ENCODE peak calls at places on chromosomes 1 and 21, in ten cellular contexts. A, Y, P, N, I, K, M, O, U and C are unnamed samples.
A peak's percentile ranks its signal among the peaks of the same experiment; 100 is the strongest.

GRCh38 chr1:155179107-155180031 is 5.7 kb downstream of the TRIM46 start:
- DNase-seq in Y (peak; percentile 49), M (no peak), N (no peak), K (no peak), U (no peak), P (no peak), O (no peak), I (no peak), A (no peak), C (no peak)

GRCh38 chr1:81126989-81127571 is 673.7 kb upstream of the ADGRL2 start:
- DNase-seq in U (no peak), I (no peak), N (no peak), P (no peak), M (no peak), O (peak; percentile 22), A (no peak), Y (no peak), K (no peak), C (no peak)

GRCh38 chr1:205294914-205295310 is 26.6 kb downstream of the NUAK2 start:
- DNase-seq in A (no peak), M (no peak), I (no peak), Y (no peak), N (no peak), U (no peak), O (no peak), K (no peak), P (no peak), C (no peak)

GRCh38 chr1:173162601-173163000 is 44.5 kb downstream of the TNFSF4 start:
- DNase-seq in P (no peak), U (no peak), M (no peak), K (no peak), O (no peak), I (no peak), N (no peak), A (no peak), Y (no peak), C (no peak)

GRCh38 chr1:92989936-92990582 is 28.8 kb upstream of the DIPK1A start:
- DNase-seq in P (no peak), N (no peak), Y (no peak), K (no peak), A (no peak), I (no peak), U (no peak), M (no peak), O (no peak), C (no peak)

GRCh38 chr1:217139513-217139912 is 416.3 kb upstream of the ESRRG start:
- DNase-seq in M (no peak), K (no peak), Y (no peak), U (no peak), N (no peak), I (no peak), A (peak; percentile 14), O (no peak), P (peak; percentile 50), C (no peak)

GRCh38 chr1:28193701-28194161 is 17.2 kb upstream of the PTAFR start:
- DNase-seq in P (peak; percentile 44), N (no peak), K (no peak), Y (no peak), I (no peak), M (no peak), O (no peak), U (no peak), A (no peak), C (peak; percentile 61)

GRCh38 chr1:106817626-106818025 is 238.8 kb upstream of the PRMT6 start:
- DNase-seq in P (no peak), U (no peak), O (no peak), K (no peak), Y (no peak), A (peak; percentile 12), M (no peak), N (no peak), I (no peak), C (no peak)

GRCh38 chr21:45457832-45458172 is 52.8 kb downstream of the COL18A1 start:
- DNase-seq in P (no peak), N (no peak), K (no peak), O (no peak), U (no peak), I (no peak), A (no peak), Y (no peak), M (no peak), C (no peak)

GRCh38 chr1:205791568-205792180 is 16.4 kb upstream of the RAB29 start:
- DNase-seq in A (peak; percentile 82), P (peak; percentile 70), I (peak; percentile 64), K (peak; percentile 65), U (peak; percentile 62), O (no peak), Y (peak; percentile 72), N (no peak), M (no peak), C (peak; percentile 81)

GRCh38 chr1:8263806-8264205 is 54.1 kb upstream of the SLC45A1 start:
- DNase-seq in P (no peak), Y (no peak), A (no peak), U (no peak), N (no peak), M (no peak), K (no peak), I (no peak), O (no peak), C (no peak)

GRCh38 chr21:38171723-38172344 is 85.0 kb upstream of the KCNJ15 start:
- DNase-seq in U (peak; percentile 41), A (no peak), Y (no peak), N (no peak), M (no peak), K (no peak), I (no peak), P (peak; percentile 60), O (peak; percentile 67), C (peak; percentile 35)

GRCh38 chr1:171217658-171218443 is 30.4 kb upstream of the FMO1 start:
- DNase-seq in M (no peak), Y (no peak), A (no peak), N (no peak), U (no peak), K (no peak), P (no peak), I (no peak), O (no peak), C (no peak)

GRCh38 chr1:152459596-152460528 is 45.8 kb upstream of the CRNN start:
- DNase-seq in N (no peak), O (peak; percentile 18), M (no peak), Y (peak; percentile 72), K (peak; percentile 81), P (peak; percentile 47), A (peak; percentile 47), I (peak; percentile 56), U (peak; percentile 78), C (peak; percentile 85)

GRCh38 chr21:44984792-44985440 is 45.1 kb downstream of the SLX9 start:
- DNase-seq in P (peak; percentile 23), Y (no peak), I (no peak), M (no peak), U (no peak), K (peak; percentile 42), N (no peak), A (peak; percentile 76), O (no peak), C (no peak)

GRCh38 chr1:110118636-110119396 is 6.6 kb downstream of the UBL4B start:
- DNase-seq in N (no peak), M (no peak), A (no peak), P (no peak), Y (no peak), I (no peak), U (no peak), O (no peak), K (no peak), C (peak; percentile 64)

DNA sequence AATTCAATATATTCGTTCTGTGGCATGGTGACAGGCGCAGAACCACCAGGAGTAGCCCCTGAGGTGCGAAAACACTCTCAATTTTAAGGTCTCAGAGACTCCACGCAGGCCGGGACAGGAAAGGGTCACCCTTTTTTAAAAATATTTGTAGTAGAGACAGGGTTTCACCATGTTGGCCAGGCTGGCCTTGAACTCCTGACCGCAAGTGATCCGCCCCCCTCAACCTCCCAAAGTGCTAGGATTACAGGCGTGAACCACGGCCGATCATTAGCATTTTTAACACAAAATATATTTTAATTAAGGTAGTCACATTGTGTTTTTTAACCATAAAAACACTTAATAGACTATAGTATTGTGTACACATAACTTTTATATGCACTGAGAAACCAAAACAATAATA is 31.1 kb downstream of the ATP2B4 start:
- DNase-seq in M (no peak), I (no peak), A (no peak), U (no peak), N (no peak), O (no peak), Y (no peak), K (no peak), P (no peak), C (no peak)
- TF ChIP-seq CTCF in M (no peak), I (no peak), A (no peak), U (no peak), N (no peak), O (no peak), Y (no peak), K (no peak), P (no peak), C (no peak)

GRCh38 chr1:115767403-115767802 is 1.1 kb downstream of the CASQ2 start:
- DNase-seq in P (no peak), M (no peak), N (no peak), Y (no peak), O (no peak), K (no peak), U (no peak), A (no peak), I (no peak), C (no peak)

GRCh38 chr1:115771094-115771846 is 2.8 kb upstream of the CASQ2 start:
- DNase-seq in U (no peak), I (no peak), O (no peak), A (peak; percentile 26), M (no peak), K (no peak), Y (peak; percentile 28), P (peak; percentile 45), N (no peak), C (no peak)

GRCh38 chr1:115768549-115768948 is at the start of gene CASQ2:
- DNase-seq in N (no peak), P (no peak), A (no peak), K (no peak), M (no peak), O (no peak), Y (no peak), U (no peak), I (no peak), C (no peak)

GRCh38 chr1:115771847-115772457 is 3.4 kb upstream of the CASQ2 start:
- DNase-seq in K (peak; percentile 51), N (no peak), A (peak; percentile 68), P (peak; percentile 48), I (peak; percentile 52), U (peak; percentile 87), Y (peak; percentile 47), O (peak; percentile 77), M (no peak), C (peak; percentile 58)
- TF ChIP-seq CTCF in K (peak; percentile 74), N (peak; percentile 77), A (peak; percentile 74), P (peak; percentile 48), I (peak; percentile 68), U (peak; percentile 79), Y (peak; percentile 57), O (peak; percentile 86), M (peak; percentile 55), C (peak; percentile 47)

GRCh38 chr1:236345728-236346127 is 48.4 kb upstream of the EDARADD start:
- DNase-seq in Y (no peak), M (no peak), N (no peak), O (no peak), U (no peak), P (no peak), I (no peak), K (no peak), A (peak; percentile 50), C (no peak)
- TF ChIP-seq CTCF in Y (no peak), M (no peak), N (no peak), O (no peak), U (peak; percentile 24), P (no peak), I (no peak), K (no peak), A (no peak), C (no peak)

GRCh38 chr1:2875677-2876531 is 74.4 kb upstream of the TTC34 start:
- DNase-seq in A (peak; percentile 82), M (no peak), O (no peak), I (no peak), Y (peak; percentile 41), P (peak; percentile 45), N (no peak), K (no peak), U (no peak), C (peak; percentile 45)
- TF ChIP-seq CTCF in A (no peak), M (peak; percentile 84), O (no peak), I (no peak), Y (peak; percentile 22), P (no peak), N (peak; percentile 22), K (peak; percentile 38), U (no peak), C (no peak)